ENCODE peak calls at places on chromosomes 12 and 14, in four cellular contexts. One of them, this sample, is unnamed.

GRCh38 chr12:1161197-1161596 is 170.2 kb downstream of the ERC1 start:
- DNase-seq in HFF-Myc: no peak
- DNase-seq in choroid plexus epithelial cell: no peak
- DNase-seq in foreskin fibroblast: no peak
- DNase-seq in this sample: no peak

GRCh38 chr12:124005736-124006581 is 32.9 kb downstream of the ZNF664 start:
- DNase-seq in HFF-Myc: no peak
- DNase-seq in choroid plexus epithelial cell: no peak
- DNase-seq in foreskin fibroblast: no peak
- DNase-seq in this sample: no peak

GRCh38 chr12:121796855-121797751 is 3.6 kb upstream of the RHOF start:
- DNase-seq in HFF-Myc: no peak
- DNase-seq in choroid plexus epithelial cell: peak
- DNase-seq in foreskin fibroblast: peak
- DNase-seq in this sample: no peak

GRCh38 chr12:71085575-71085974 is 72.2 kb downstream of the TSPAN8 start:
- DNase-seq in HFF-Myc: no peak
- DNase-seq in choroid plexus epithelial cell: peak
- DNase-seq in foreskin fibroblast: no peak
- DNase-seq in this sample: no peak

GRCh38 chr12:80627773-80628172 is 79.7 kb upstream of the MYF6 start:
- DNase-seq in HFF-Myc: no peak
- DNase-seq in choroid plexus epithelial cell: peak
- DNase-seq in foreskin fibroblast: peak
- DNase-seq in this sample: peak

GRCh38 chr14:75046899-75047298 is 4.4 kb downstream of the MLH3 start:
- DNase-seq in HFF-Myc: no peak
- DNase-seq in choroid plexus epithelial cell: no peak
- DNase-seq in foreskin fibroblast: peak
- DNase-seq in this sample: no peak

GRCh38 chr12:96263449-96263902 is 69.3 kb downstream of the ELK3 start:
- DNase-seq in HFF-Myc: no peak
- DNase-seq in choroid plexus epithelial cell: peak
- DNase-seq in foreskin fibroblast: no peak
- DNase-seq in this sample: no peak

GRCh38 chr12:39235990-39236767 is 206.7 kb downstream of the KIF21A start:
- DNase-seq in HFF-Myc: no peak
- DNase-seq in choroid plexus epithelial cell: peak
- DNase-seq in foreskin fibroblast: no peak
- DNase-seq in this sample: no peak

This sample was measured in BJ.